ENCODE peak calls at places on chromosomes 6 and 20, in eight cellular contexts. One of them, this sample, is unnamed.

GRCh38 chr6:28522594-28523557 is 2.8 kb upstream of the GPX5 start:
- DNase-seq in fibroblast of lung: no peak
- DNase-seq in HCEC 1CT: no peak
- DNase-seq in activated naive CD8-positive, alpha-beta T cell treated with anti-CD3 and anti-CD28 coated beads, Interleukin-2, amount 50 U/mL, for 24 hours: peak; percentile 19
- DNase-seq in EH: no peak
- DNase-seq in NCI-H446 treated with DMSO at 0.1 percent for 48 hours: no peak
- DNase-seq in ELR: peak; percentile 3
- DNase-seq in esophagus muscularis mucosa: peak; percentile 57
- DNase-seq in this sample: no peak

GRCh38 chr6:136947037-136947436 is 24.9 kb downstream of the SLC35D3 start:
- DNase-seq in esophagus muscularis mucosa: no peak
- DNase-seq in NCI-H446 treated with DMSO at 0.1 percent for 48 hours: no peak
- DNase-seq in activated naive CD8-positive, alpha-beta T cell treated with anti-CD3 and anti-CD28 coated beads, Interleukin-2, amount 50 U/mL, for 24 hours: no peak
- DNase-seq in EH: no peak
- DNase-seq in ELR: no peak
- DNase-seq in fibroblast of lung: no peak
- DNase-seq in HCEC 1CT: no peak
- DNase-seq in this sample: no peak

GRCh38 chr6:147080215-147080614 is 124.0 kb upstream of the STXBP5 start:
- DNase-seq in ELR: no peak
- DNase-seq in activated naive CD8-positive, alpha-beta T cell treated with anti-CD3 and anti-CD28 coated beads, Interleukin-2, amount 50 U/mL, for 24 hours: no peak
- DNase-seq in NCI-H446 treated with DMSO at 0.1 percent for 48 hours: no peak
- DNase-seq in EH: no peak
- DNase-seq in fibroblast of lung: no peak
- DNase-seq in HCEC 1CT: no peak
- DNase-seq in esophagus muscularis mucosa: no peak
- DNase-seq in this sample: no peak

GRCh38 chr6:158669145-158670035 is 19.5 kb downstream of the SYTL3 start:
- DNase-seq in EH: peak; percentile 31
- DNase-seq in HCEC 1CT: peak; percentile 40
- DNase-seq in NCI-H446 treated with DMSO at 0.1 percent for 48 hours: no peak
- DNase-seq in ELR: peak; percentile 67
- DNase-seq in esophagus muscularis mucosa: no peak
- DNase-seq in fibroblast of lung: peak; percentile 69
- DNase-seq in activated naive CD8-positive, alpha-beta T cell treated with anti-CD3 and anti-CD28 coated beads, Interleukin-2, amount 50 U/mL, for 24 hours: no peak
- DNase-seq in this sample: no peak

GRCh38 chr6:3326981-3327380 is 68.2 kb downstream of the PSMG4 start:
- DNase-seq in fibroblast of lung: no peak
- DNase-seq in esophagus muscularis mucosa: no peak
- DNase-seq in ELR: no peak
- DNase-seq in NCI-H446 treated with DMSO at 0.1 percent for 48 hours: no peak
- DNase-seq in HCEC 1CT: no peak
- DNase-seq in EH: no peak
- DNase-seq in activated naive CD8-positive, alpha-beta T cell treated with anti-CD3 and anti-CD28 coated beads, Interleukin-2, amount 50 U/mL, for 24 hours: no peak
- DNase-seq in this sample: no peak

GRCh38 chr6:81031429-81031828 is 721.1 kb downstream of the TENT5A start:
- DNase-seq in EH: peak; percentile 14
- DNase-seq in fibroblast of lung: peak; percentile 2
- DNase-seq in activated naive CD8-positive, alpha-beta T cell treated with anti-CD3 and anti-CD28 coated beads, Interleukin-2, amount 50 U/mL, for 24 hours: no peak
- DNase-seq in NCI-H446 treated with DMSO at 0.1 percent for 48 hours: no peak
- DNase-seq in HCEC 1CT: no peak
- DNase-seq in esophagus muscularis mucosa: no peak
- DNase-seq in ELR: no peak
- DNase-seq in this sample: no peak

GRCh38 chr6:151445482-151445881 is 6.4 kb downstream of the RMND1 start:
- DNase-seq in fibroblast of lung: peak; percentile 97
- DNase-seq in ELR: peak; percentile 34
- DNase-seq in HCEC 1CT: peak; percentile 10
- DNase-seq in NCI-H446 treated with DMSO at 0.1 percent for 48 hours: no peak
- DNase-seq in activated naive CD8-positive, alpha-beta T cell treated with anti-CD3 and anti-CD28 coated beads, Interleukin-2, amount 50 U/mL, for 24 hours: no peak
- DNase-seq in esophagus muscularis mucosa: no peak
- DNase-seq in EH: peak; percentile 92
- DNase-seq in this sample: no peak

GRCh38 chr6:37668251-37668650 is 29.4 kb downstream of the MDGA1 start:
- DNase-seq in esophagus muscularis mucosa: no peak
- DNase-seq in fibroblast of lung: no peak
- DNase-seq in EH: no peak
- DNase-seq in ELR: peak; percentile 76
- DNase-seq in HCEC 1CT: peak; percentile 52
- DNase-seq in activated naive CD8-positive, alpha-beta T cell treated with anti-CD3 and anti-CD28 coated beads, Interleukin-2, amount 50 U/mL, for 24 hours: no peak
- DNase-seq in NCI-H446 treated with DMSO at 0.1 percent for 48 hours: no peak
- DNase-seq in this sample: no peak

GRCh38 chr6:137820425-137820824 is 46.6 kb upstream of the TNFAIP3 start:
- DNase-seq in esophagus muscularis mucosa: no peak
- DNase-seq in ELR: no peak
- DNase-seq in NCI-H446 treated with DMSO at 0.1 percent for 48 hours: no peak
- DNase-seq in HCEC 1CT: peak; percentile 23
- DNase-seq in EH: peak; percentile 24
- DNase-seq in activated naive CD8-positive, alpha-beta T cell treated with anti-CD3 and anti-CD28 coated beads, Interleukin-2, amount 50 U/mL, for 24 hours: no peak
- DNase-seq in fibroblast of lung: no peak
- DNase-seq in this sample: no peak

GRCh38 chr6:150606258-150607043 is 6.8 kb downstream of the PLEKHG1 start:
- DNase-seq in ELR: no peak
- DNase-seq in esophagus muscularis mucosa: no peak
- DNase-seq in HCEC 1CT: no peak
- DNase-seq in fibroblast of lung: no peak
- DNase-seq in activated naive CD8-positive, alpha-beta T cell treated with anti-CD3 and anti-CD28 coated beads, Interleukin-2, amount 50 U/mL, for 24 hours: no peak
- DNase-seq in NCI-H446 treated with DMSO at 0.1 percent for 48 hours: no peak
- DNase-seq in EH: no peak
- DNase-seq in this sample: no peak

GRCh38 chr6:113876654-113877053 is 19.5 kb downstream of the MARCKS start:
- DNase-seq in NCI-H446 treated with DMSO at 0.1 percent for 48 hours: no peak
- DNase-seq in HCEC 1CT: no peak
- DNase-seq in activated naive CD8-positive, alpha-beta T cell treated with anti-CD3 and anti-CD28 coated beads, Interleukin-2, amount 50 U/mL, for 24 hours: no peak
- DNase-seq in ELR: no peak
- DNase-seq in fibroblast of lung: no peak
- DNase-seq in EH: peak; percentile 39
- DNase-seq in esophagus muscularis mucosa: no peak
- DNase-seq in this sample: no peak

GRCh38 chr6:44831002-44831610 is 443.6 kb downstream of the CDC5L start:
- DNase-seq in EH: peak; percentile 66
- DNase-seq in NCI-H446 treated with DMSO at 0.1 percent for 48 hours: no peak
- DNase-seq in HCEC 1CT: no peak
- DNase-seq in ELR: no peak
- DNase-seq in esophagus muscularis mucosa: no peak
- DNase-seq in activated naive CD8-positive, alpha-beta T cell treated with anti-CD3 and anti-CD28 coated beads, Interleukin-2, amount 50 U/mL, for 24 hours: no peak
- DNase-seq in fibroblast of lung: peak; percentile 85
- DNase-seq in this sample: no peak

GRCh38 chr20:38934530-38934929 is 8.3 kb downstream of the FAM83D start:
- DNase-seq in activated naive CD8-positive, alpha-beta T cell treated with anti-CD3 and anti-CD28 coated beads, Interleukin-2, amount 50 U/mL, for 24 hours: no peak
- DNase-seq in ELR: no peak
- DNase-seq in esophagus muscularis mucosa: no peak
- DNase-seq in EH: no peak
- DNase-seq in fibroblast of lung: no peak
- DNase-seq in NCI-H446 treated with DMSO at 0.1 percent for 48 hours: no peak
- DNase-seq in HCEC 1CT: no peak
- DNase-seq in this sample: no peak

GRCh38 chr6:112235956-112236355 is 18.4 kb downstream of the LAMA4 start:
- DNase-seq in ELR: peak; percentile 37
- DNase-seq in esophagus muscularis mucosa: no peak
- DNase-seq in activated naive CD8-positive, alpha-beta T cell treated with anti-CD3 and anti-CD28 coated beads, Interleukin-2, amount 50 U/mL, for 24 hours: peak; percentile 65
- DNase-seq in EH: peak; percentile 62
- DNase-seq in NCI-H446 treated with DMSO at 0.1 percent for 48 hours: no peak
- DNase-seq in fibroblast of lung: peak; percentile 78
- DNase-seq in HCEC 1CT: peak; percentile 76
- DNase-seq in this sample: no peak

GRCh38 chr6:10963113-10963512 is 76.3 kb downstream of the SYCP2L start:
- DNase-seq in NCI-H446 treated with DMSO at 0.1 percent for 48 hours: no peak
- DNase-seq in HCEC 1CT: no peak
- DNase-seq in fibroblast of lung: no peak
- DNase-seq in activated naive CD8-positive, alpha-beta T cell treated with anti-CD3 and anti-CD28 coated beads, Interleukin-2, amount 50 U/mL, for 24 hours: no peak
- DNase-seq in ELR: no peak
- DNase-seq in esophagus muscularis mucosa: no peak
- DNase-seq in EH: no peak
- DNase-seq in this sample: no peak

GRCh38 chr6:79446006-79446405 is 91.2 kb downstream of the LCA5 start:
- DNase-seq in EH: no peak
- DNase-seq in ELR: no peak
- DNase-seq in HCEC 1CT: no peak
- DNase-seq in fibroblast of lung: no peak
- DNase-seq in esophagus muscularis mucosa: no peak
- DNase-seq in NCI-H446 treated with DMSO at 0.1 percent for 48 hours: no peak
- DNase-seq in activated naive CD8-positive, alpha-beta T cell treated with anti-CD3 and anti-CD28 coated beads, Interleukin-2, amount 50 U/mL, for 24 hours: no peak
- DNase-seq in this sample: no peak